ENCODE peak calls at places on chromosomes 2 and 18, in four cellular contexts. I is thoracic aorta, F is NCI-H146, R is kidney glomerular epithelial cell. K is an unnamed sample.

GRCh38 chr2:69237070-69237670 is 149.9 kb downstream of the GFPT1 start:
- DNase-seq in I (no peak), F (no peak), R (no peak), K (no peak)

GRCh38 chr18:55243852-55244251 is 284.6 kb upstream of the CCDC68 start:
- DNase-seq in I (no peak), F (no peak), R (no peak), K (no peak)

GRCh38 chr2:41634686-41635085 is 413.1 kb upstream of the PKDCC start:
- DNase-seq in I (no peak), F (no peak), R (no peak), K (no peak)

GRCh38 chr2:7956126-7956689 is 725.6 kb upstream of the ID2 start:
- DNase-seq in I (no peak), F (no peak), R (no peak), K (no peak)

GRCh38 chr2:62050456-62051045 is 145.1 kb downstream of the COMMD1 start:
- DNase-seq in I (no peak), F (no peak), R (no peak), K (no peak)

GRCh38 chr2:86613515-86613914 is 10.2 kb downstream of the RNF103 start:
- DNase-seq in I (no peak), F (no peak), R (no peak), K (no peak)

GRCh38 chr2:151851761-151852160 is 23.5 kb upstream of the ARL5A start:
- DNase-seq in I (no peak), F (no peak), R (peak), K (no peak)

GRCh38 chr2:31945572-31945935 is 65.3 kb downstream of the MEMO1 start:
- DNase-seq in I (no peak), F (no peak), R (no peak), K (no peak)

GRCh38 chr2:23566236-23567142 is 181.5 kb downstream of the KLHL29 start:
- DNase-seq in I (no peak), F (peak), R (peak), K (peak)

GRCh38 chr2:150274108-150274507 is 213.4 kb downstream of the RND3 start:
- DNase-seq in I (no peak), F (no peak), R (no peak), K (no peak)

GRCh38 chr2:54015809-54016703 is 45.3 kb upstream of the PSME4 start:
- DNase-seq in I (no peak), F (no peak), R (no peak), K (no peak)

GRCh38 chr2:79432731-79433146 is 80.1 kb upstream of the CTNNA2 start:
- DNase-seq in I (no peak), F (no peak), R (no peak), K (no peak)